ENCODE peak calls at places on chromosomes 12 and 14, in five cellular contexts. B is IMR-90, S is mammary epithelial cell, A is SK-N-SH, P is fibroblast of lung. K is an unnamed sample.
A peak's percentile ranks its signal among the peaks of the same experiment; 100 is the strongest.

GRCh38 chr14:103086771-103087342 is 2.8 kb downstream of the LBHD2 start:
- DNase-seq in B (no peak), S (no peak), A (no peak), P (no peak), K (no peak)

GRCh38 chr12:93419388-93420034 is 22.2 kb downstream of the UBE2N start:
- DNase-seq in B (peak; percentile 75), S (peak; percentile 32), A (peak; percentile 41), P (peak; percentile 84), K (peak; percentile 70)

GRCh38 chr12:82099216-82099615 is 259.0 kb downstream of the CCDC59 start:
- DNase-seq in B (no peak), S (peak; percentile 35), A (no peak), P (no peak), K (no peak)

GRCh38 chr12:14394317-14395058 is 29.0 kb downstream of the ATF7IP start:
- DNase-seq in B (peak; percentile 84), S (peak; percentile 83), A (peak; percentile 44), P (peak; percentile 89), K (peak; percentile 90)

GRCh38 chr12:68175566-68176033 is 16.1 kb upstream of the IFNG start:
- DNase-seq in B (no peak), S (peak; percentile 25), A (no peak), P (no peak), K (peak; percentile 88)

GRCh38 chr12:57069522-57069921 is 9.1 kb downstream of the NEMP1 start:
- DNase-seq in B (peak; percentile 87), S (peak; percentile 63), A (peak; percentile 59), P (peak; percentile 94), K (peak; percentile 82)

GRCh38 chr12:67430708-67431335 is 161.7 kb downstream of the CAND1 start:
- DNase-seq in B (no peak), S (no peak), A (no peak), P (peak; percentile 85), K (no peak)

GRCh38 chr12:12181516-12181915 is 85.3 kb downstream of the LRP6 start:
- DNase-seq in B (peak; percentile 70), S (peak; percentile 50), A (no peak), P (peak; percentile 62), K (no peak)

GRCh38 chr12:75656210-75656609 is 144.8 kb upstream of the KRR1 start:
- DNase-seq in B (no peak), S (no peak), A (no peak), P (no peak), K (no peak)

GRCh38 chr12:91179315-91179714 is 3.3 kb downstream of the DCN start:
- DNase-seq in B (peak; percentile 21), S (no peak), A (no peak), P (peak; percentile 66), K (no peak)

GRCh38 chr12:24560867-24561266 is 388.0 kb downstream of the BCAT1 start:
- DNase-seq in B (no peak), S (no peak), A (no peak), P (peak; percentile 44), K (no peak)

GRCh38 chr12:53053223-53054111 is 3.6 kb downstream of the TNS2 start:
- DNase-seq in B (no peak), S (peak; percentile 72), A (no peak), P (no peak), K (peak; percentile 45)

GRCh38 chr12:54131641-54132280 is 57.0 kb downstream of the SMUG1 start:
- DNase-seq in B (no peak), S (no peak), A (no peak), P (no peak), K (no peak)

GRCh38 chr14:105411017-105411941 is 8.3 kb upstream of the MTA1 start:
- DNase-seq in B (peak; percentile 33), S (peak; percentile 42), A (peak; percentile 95), P (peak; percentile 26), K (no peak)

GRCh38 chr12:1880876-1881275 is 37.6 kb downstream of the CACNA2D4 start:
- DNase-seq in B (no peak), S (no peak), A (peak; percentile 2), P (no peak), K (no peak)

GRCh38 chr12:104356231-104357115 is 52.9 kb downstream of the EID3 start:
- DNase-seq in B (peak; percentile 59), S (no peak), A (no peak), P (no peak), K (no peak)

GRCh38 chr14:105944632-105945610 is 418.5 kb downstream of the TMEM121 start:
- DNase-seq in B (no peak), S (no peak), A (peak; percentile 85), P (no peak), K (no peak)

GRCh38 chr12:67966560-67966959 is 22.7 kb upstream of the IFNG-AS1 start:
- DNase-seq in B (no peak), S (no peak), A (no peak), P (no peak), K (peak; percentile 53)

GRCh38 chr12:119177724-119178380 is 879 bp upstream of the HSPB8 start:
- DNase-seq in B (no peak), S (no peak), A (no peak), P (no peak), K (no peak)

GRCh38 chr12:90199008-90199407 is 490.4 kb upstream of the ATP2B1 start:
- DNase-seq in B (no peak), S (no peak), A (no peak), P (peak; percentile 7), K (no peak)

GRCh38 chr12:6613776-6614512 is 6.8 kb upstream of the CHD4 start:
- DNase-seq in B (peak; percentile 99), S (peak; percentile 65), A (peak; percentile 88), P (peak; percentile 100), K (peak; percentile 42)

GRCh38 chr12:52258335-52258901 is 16.0 kb upstream of the KRT86 start:
- DNase-seq in B (no peak), S (no peak), A (peak; percentile 82), P (peak; percentile 36), K (no peak)

GRCh38 chr12:132638541-132639408 is 20.2 kb downstream of the P2RX2 start:
- DNase-seq in B (peak; percentile 60), S (peak; percentile 26), A (peak; percentile 69), P (peak; percentile 82), K (peak; percentile 41)

GRCh38 chr12:29427964-29428363 is 47.0 kb upstream of the ERGIC2 start:
- DNase-seq in B (no peak), S (no peak), A (peak; percentile 12), P (no peak), K (peak; percentile 65)

GRCh38 chr14:93870377-93870776 is 56.8 kb upstream of the FAM181A start:
- DNase-seq in B (no peak), S (no peak), A (no peak), P (no peak), K (no peak)

GRCh38 chr12:46300906-46301305 is 32.1 kb upstream of the SLC38A1 start:
- DNase-seq in B (peak; percentile 27), S (no peak), A (no peak), P (peak; percentile 13), K (peak; percentile 48)

GRCh38 chr12:88834226-88834625 is 254.0 kb upstream of the KITLG start:
- DNase-seq in B (peak; percentile 50), S (peak; percentile 68), A (no peak), P (no peak), K (no peak)

GRCh38 chr12:95834572-95834971 is 24.2 kb upstream of the SNRPF start:
- DNase-seq in B (no peak), S (no peak), A (no peak), P (no peak), K (no peak)

GRCh38 chr12:13102481-13103195 is 829 bp downstream of the GSG1 start:
- DNase-seq in B (peak; percentile 48), S (no peak), A (no peak), P (peak; percentile 66), K (no peak)

GRCh38 chr14:65242732-65243134 is 140.4 kb upstream of the MAX start:
- DNase-seq in B (peak; percentile 42), S (no peak), A (no peak), P (peak; percentile 57), K (no peak)

GRCh38 chr14:75453817-75454434 is 26.1 kb downstream of the JDP2 start:
- DNase-seq in B (no peak), S (no peak), A (no peak), P (no peak), K (peak; percentile 76)

GRCh38 chr14:97486601-97487120 is 689.5 kb downstream of the VRK1 start:
- DNase-seq in B (no peak), S (no peak), A (no peak), P (no peak), K (no peak)

GRCh38 chr14:97490521-97491070 is 693.4 kb downstream of the VRK1 start:
- DNase-seq in B (no peak), S (no peak), A (no peak), P (no peak), K (no peak)

GRCh38 chr14:97489750-97490149 is 692.6 kb downstream of the VRK1 start:
- DNase-seq in B (no peak), S (no peak), A (no peak), P (no peak), K (no peak)

GRCh38 chr14:97485172-97485571 is 688.0 kb downstream of the VRK1 start:
- DNase-seq in B (no peak), S (no peak), A (no peak), P (no peak), K (no peak)
- H2AFZ ChIP-seq in B (no peak overlapping the region), S (no peak overlapping the region), A (no peak overlapping the region), P (no peak overlapping the region), K (no peak overlapping the region)

DNA sequence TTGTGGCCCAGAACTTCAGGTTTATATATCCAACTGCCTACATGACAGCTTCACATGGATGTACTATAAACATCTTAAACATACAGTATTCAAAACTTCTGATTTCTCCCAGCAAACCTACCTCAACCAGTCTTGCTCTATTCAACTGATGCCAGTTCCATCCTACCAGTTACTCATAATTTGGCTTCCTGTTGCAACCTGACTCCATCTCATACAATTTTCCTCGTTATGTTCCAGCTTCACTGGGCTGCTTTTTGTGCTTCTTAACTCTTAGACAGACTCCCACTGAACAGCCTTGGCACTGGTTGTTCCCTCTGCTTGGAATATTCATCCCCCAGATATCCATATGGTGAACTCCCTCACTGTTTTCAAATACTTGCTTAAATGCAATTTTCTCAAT is 249.2 kb downstream of the AEBP2 start:
- DNase-seq in B (peak; percentile 62), S (peak; percentile 18), A (no peak), P (peak; percentile 44), K (no peak)
- H2AFZ ChIP-seq in B (no peak overlapping the region), S (peak overlapping the region; percentile 13), A (peak overlapping the region; percentile 44), P (no peak overlapping the region), K (no peak overlapping the region)

GRCh38 chr14:101476931-101477553 is 84.3 kb upstream of the DIO3 start:
- DNase-seq in B (no peak), S (no peak), A (no peak), P (no peak), K (peak; percentile 6)

GRCh38 chr14:101480022-101480746 is 81.1 kb upstream of the DIO3 start:
- DNase-seq in B (no peak), S (no peak), A (no peak), P (no peak), K (no peak)

GRCh38 chr14:101477648-101478047 is 83.6 kb upstream of the DIO3 start:
- DNase-seq in B (peak; percentile 35), S (no peak), A (no peak), P (peak; percentile 13), K (no peak)

GRCh38 chr14:101478096-101478495 is 83.2 kb upstream of the DIO3 start:
- DNase-seq in B (no peak), S (no peak), A (no peak), P (no peak), K (no peak)

GRCh38 chr14:101478796-101479410 is 82.4 kb upstream of the DIO3 start:
- DNase-seq in B (no peak), S (no peak), A (no peak), P (no peak), K (no peak)
- H2AFZ ChIP-seq in B (no peak overlapping the region), S (no peak overlapping the region), A (no peak overlapping the region), P (no peak overlapping the region), K (no peak overlapping the region)

GRCh38 chr12:64445490-64445889 is 6.4 kb upstream of the TBK1 start:
- DNase-seq in B (no peak), S (no peak), A (no peak), P (no peak), K (no peak)
- H2AFZ ChIP-seq in B (no peak overlapping the region), S (no peak overlapping the region), A (no peak overlapping the region), P (no peak overlapping the region), K (no peak overlapping the region)